ENCODE peak calls at places on chromosomes 13 and 19, in seven cellular contexts. V, M, E, F, A, U and O are unnamed samples.
A peak's percentile ranks its signal among the peaks of the same experiment; 100 is the strongest.

GRCh38 chr13:94416454-94417080 is 62.9 kb downstream of the DCT start:
- DNase-seq in V (no peak), A (no peak), F (no peak), M (no peak), U (peak; percentile 52), E (no peak), O (no peak)

GRCh38 chr13:52851153-52851962 is 2.9 kb upstream of the PCDH8 start:
- DNase-seq in V (no peak), U (no peak), M (no peak), F (no peak), E (no peak), A (peak; percentile 69), O (peak; percentile 29)

GRCh38 chr19:47322048-47322447 is 9.9 kb upstream of the C5AR2 start:
- DNase-seq in A (no peak), M (no peak), E (no peak), V (no peak), F (no peak), U (no peak), O (no peak)

GRCh38 chr13:91155512-91156114 is 191.9 kb upstream of the MIR17HG start:
- DNase-seq in V (no peak), U (no peak), E (no peak), F (no peak), M (no peak), A (no peak), O (no peak)

GRCh38 chr13:51730927-51731326 is 73.0 kb downstream of the DHRS12 start:
- DNase-seq in E (no peak), V (no peak), M (no peak), F (no peak), U (no peak), A (no peak), O (no peak)

GRCh38 chr19:30083701-30084156 is 141.7 kb downstream of the URI1 start:
- DNase-seq in U (no peak), V (no peak), E (no peak), F (no peak), A (no peak), M (no peak), O (no peak)

GRCh38 chr13:51619614-51620013 is 35.4 kb downstream of the WDFY2 start:
- DNase-seq in A (no peak), E (no peak), M (no peak), F (no peak), V (peak; percentile 52), U (no peak), O (no peak)

GRCh38 chr19:1206733-1207301 is 1.2 kb downstream of the STK11 start:
- DNase-seq in A (no peak), E (peak; percentile 22), F (no peak), M (no peak), V (no peak), U (no peak), O (no peak)

GRCh38 chr13:32267836-32268439 is 47.2 kb downstream of the ZAR1L start:
- DNase-seq in E (peak; percentile 16), U (peak; percentile 57), V (no peak), A (peak; percentile 49), F (no peak), M (no peak), O (no peak)

GRCh38 chr13:50635504-50635903 is 208.0 kb downstream of the DLEU7 start:
- DNase-seq in V (no peak), U (no peak), A (no peak), E (no peak), F (peak; percentile 19), M (peak; percentile 20), O (no peak)

GRCh38 chr19:45899919-45900589 is 2.4 kb downstream of the MYPOP start:
- DNase-seq in M (no peak), U (no peak), A (no peak), E (no peak), F (no peak), V (no peak), O (no peak)

GRCh38 chr19:16628984-16629691 is 1.1 kb upstream of the MED26 start:
- DNase-seq in M (peak; percentile 30), A (no peak), V (peak; percentile 14), E (no peak), F (no peak), U (no peak), O (no peak)

GRCh38 chr13:74040200-74040599 is 94.0 kb downstream of the KLF12 start:
- DNase-seq in M (no peak), E (peak; percentile 22), U (no peak), F (no peak), V (peak; percentile 61), A (peak; percentile 44), O (peak; percentile 31)

GRCh38 chr13:62702502-62702901 is 1286.9 kb upstream of the PCDH20 start:
- DNase-seq in E (no peak), M (no peak), A (no peak), F (no peak), U (no peak), V (no peak), O (no peak)

GRCh38 chr19:38684078-38684861 is 36.8 kb downstream of the ACTN4 start:
- DNase-seq in V (peak; percentile 98), U (no peak), M (peak; percentile 78), A (peak; percentile 56), E (peak; percentile 56), F (no peak), O (no peak)

GRCh38 chr13:94344126-94344863 is 135.2 kb downstream of the DCT start:
- DNase-seq in V (no peak), M (no peak), A (no peak), U (no peak), F (no peak), E (no peak), O (no peak)

GRCh38 chr19:12884926-12885748 is 1.9 kb downstream of the KLF1 start:
- DNase-seq in M (peak; percentile 85), E (peak; percentile 73), U (peak; percentile 71), F (peak; percentile 2), A (peak; percentile 80), V (no peak), O (peak; percentile 98)

GRCh38 chr19:5253403-5254110 is 87.1 kb downstream of the PTPRS start:
- DNase-seq in E (no peak), U (no peak), A (no peak), F (no peak), V (no peak), M (no peak), O (no peak)

GRCh38 chr13:97030705-97031452 is 36.6 kb upstream of the OXGR1 start:
- DNase-seq in F (no peak), A (peak; percentile 17), E (no peak), M (no peak), U (no peak), V (peak; percentile 40), O (no peak)

GRCh38 chr13:113116206-113116800 is 6.3 kb upstream of the F10 start:
- DNase-seq in V (no peak), A (no peak), M (no peak), E (no peak), U (peak; percentile 27), F (no peak), O (no peak)

GRCh38 chr19:36748431-36749275 is 24.0 kb downstream of the ZNF850 start:
- DNase-seq in F (no peak), M (no peak), E (no peak), V (no peak), U (no peak), A (no peak), O (no peak)

GRCh38 chr13:43304945-43305344 is 281.6 kb downstream of the DNAJC15 start:
- DNase-seq in M (no peak), A (no peak), F (no peak), V (peak; percentile 3), U (no peak), E (no peak), O (no peak)

GRCh38 chr13:51764184-51765141 is 39.5 kb downstream of the DHRS12 start:
- DNase-seq in U (no peak), A (peak; percentile 79), M (peak; percentile 54), V (peak; percentile 85), E (peak; percentile 35), F (peak; percentile 63), O (peak; percentile 75)

GRCh38 chr19:55913643-55914268 is 18.4 kb downstream of the NLRP13 start:
- DNase-seq in E (no peak), F (no peak), V (peak; percentile 32), M (no peak), U (no peak), A (no peak), O (no peak)